ENCODE peak calls at places on chromosomes 7 and 10, in four cellular contexts. X, W, V and I are unnamed samples.

GRCh38 chr7:106957766-106958165 is 86.7 kb upstream of the PRKAR2B start:
- DNase-seq in W (no peak), V (no peak), X (no peak), I (no peak)

GRCh38 chr10:114301177-114301576 is 62.1 kb downstream of the VWA2 start:
- DNase-seq in V (no peak), X (no peak), W (no peak), I (peak; percentile 23)

GRCh38 chr10:97278491-97278989 is 13.9 kb downstream of the ARHGAP19 start:
- DNase-seq in X (peak; percentile 67), W (no peak), V (no peak), I (peak; percentile 43)

GRCh38 chr7:116630932-116631449 is 41.0 kb upstream of the MET start:
- DNase-seq in V (no peak), X (peak; percentile 60), W (no peak), I (peak; percentile 26)

GRCh38 chr10:72248477-72249151 is 25.1 kb upstream of the DDIT4 start:
- DNase-seq in W (peak; percentile 61), X (peak; percentile 68), V (peak; percentile 99), I (no peak)

GRCh38 chr7:39406464-39406863 is 159.7 kb upstream of the YAE1 start:
- DNase-seq in X (peak; percentile 62), V (peak; percentile 8), W (no peak), I (no peak)

GRCh38 chr7:47546171-47546570 is 35.7 kb downstream of the TNS3 start:
- DNase-seq in W (no peak), V (no peak), X (no peak), I (no peak)

GRCh38 chr10:114279886-114280644 is 41.0 kb downstream of the VWA2 start:
- DNase-seq in W (no peak), X (no peak), V (no peak), I (no peak)

GRCh38 chr7:80307251-80307856 is 172.7 kb downstream of the GNAI1 start:
- DNase-seq in X (no peak), V (no peak), W (no peak), I (no peak)

GRCh38 chr7:1331026-1331425 is 98.4 kb downstream of the UNCX start:
- DNase-seq in X (no peak), W (peak; percentile 43), V (no peak), I (no peak)

GRCh38 chr10:19014034-19014433 is 34.6 kb upstream of the MALRD1 start:
- DNase-seq in V (no peak), W (no peak), X (no peak), I (no peak)

GRCh38 chr7:27152816-27153486 is 568 bp upstream of the HOXA3 start:
- DNase-seq in V (no peak), W (peak; percentile 53), X (no peak), I (no peak)

GRCh38 chr10:119268871-119269506 is 61.6 kb downstream of the GRK5 start:
- DNase-seq in W (no peak), X (no peak), V (peak; percentile 78), I (no peak)

GRCh38 chr10:46549171-46550075 is 7.0 kb downstream of the GPRIN2 start:
- DNase-seq in V (no peak), W (peak; percentile 59), X (no peak), I (no peak)

GRCh38 chr7:144787127-144787526 is 48.7 kb downstream of the TPK1 start:
- DNase-seq in X (no peak), V (no peak), W (no peak), I (no peak)

GRCh38 chr7:149771696-149772235 is 1.6 kb downstream of the ZNF467 start:
- DNase-seq in X (peak; percentile 61), W (peak; percentile 92), V (peak; percentile 38), I (peak; percentile 98)

GRCh38 chr10:124299726-124300125 is 119.0 kb downstream of the OAT start:
- DNase-seq in X (no peak), V (no peak), W (no peak), I (no peak)

GRCh38 chr10:60494774-60495173 is 105.1 kb upstream of the ANK3 start:
- DNase-seq in W (no peak), V (no peak), X (no peak), I (no peak)

GRCh38 chr10:48839809-48840679 is 99.6 kb downstream of the LRRC18 start:
- DNase-seq in W (no peak), X (no peak), V (no peak), I (no peak)

GRCh38 chr10:48836605-48837004 is 103.0 kb downstream of the LRRC18 start:
- DNase-seq in W (no peak), V (no peak), X (no peak), I (no peak)

GRCh38 chr10:48842231-48842630 is 97.4 kb downstream of the LRRC18 start:
- DNase-seq in X (no peak), V (no peak), W (no peak), I (no peak)

GRCh38 chr10:48834189-48834965 is 105.3 kb downstream of the LRRC18 start:
- DNase-seq in V (no peak), W (no peak), X (no peak), I (no peak)

GRCh38 chr10:48838830-48839229 is 100.8 kb downstream of the LRRC18 start:
- DNase-seq in W (no peak), X (no peak), V (no peak), I (no peak)
- TF ChIP-seq CHD2 in W (no peak), X (no peak), V (no peak), I (no peak)

DNA sequence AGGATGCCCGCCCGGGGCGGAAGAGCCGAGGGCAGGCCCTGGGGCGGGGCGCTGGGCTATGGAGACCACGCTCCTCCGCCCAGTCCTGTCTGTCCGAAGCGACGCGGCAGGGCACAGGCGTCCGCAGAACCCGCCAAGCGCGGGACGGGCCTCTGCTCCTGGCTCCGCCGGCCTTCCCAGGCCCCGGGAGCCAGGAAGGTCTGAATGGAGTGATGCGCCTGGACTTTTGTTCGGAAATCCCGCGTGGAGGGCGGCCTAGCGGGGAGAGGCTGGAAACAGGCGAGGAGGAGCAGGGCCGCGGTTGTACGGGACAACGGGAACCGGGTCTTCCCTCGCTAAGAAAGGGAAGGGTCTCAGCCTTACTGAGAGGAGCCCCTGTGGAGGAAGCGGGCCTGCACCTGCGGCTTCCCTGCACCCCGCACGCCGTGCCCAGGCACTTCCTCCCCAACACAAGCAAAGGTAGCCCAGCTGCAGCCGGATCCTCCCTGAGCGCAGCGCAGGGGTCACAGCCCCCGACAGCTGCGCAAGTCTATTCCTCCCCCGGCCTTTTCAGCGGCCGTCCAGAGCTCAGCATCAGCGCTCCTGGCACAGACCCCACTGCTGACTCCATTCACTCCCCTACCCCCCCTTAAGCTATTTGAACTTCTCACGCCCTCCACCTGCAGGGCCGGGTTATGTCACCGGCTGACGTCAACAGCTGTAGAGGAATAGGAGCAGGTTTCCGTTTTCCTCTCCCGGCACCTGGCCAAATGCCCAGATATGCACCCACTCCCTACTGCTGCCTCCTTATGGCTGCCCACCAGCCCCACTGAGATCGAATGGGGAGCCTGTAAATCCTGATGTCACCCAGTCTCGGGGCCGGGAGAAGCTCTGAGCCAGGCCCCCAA is 143.2 kb upstream of the RET start:
- DNase-seq in X (no peak), V (no peak), W (peak; percentile 75), I (no peak)
- TF ChIP-seq EZH2 in X (peak; percentile 50), V (no peak), W (peak; percentile 76), I (no peak)

DNA sequence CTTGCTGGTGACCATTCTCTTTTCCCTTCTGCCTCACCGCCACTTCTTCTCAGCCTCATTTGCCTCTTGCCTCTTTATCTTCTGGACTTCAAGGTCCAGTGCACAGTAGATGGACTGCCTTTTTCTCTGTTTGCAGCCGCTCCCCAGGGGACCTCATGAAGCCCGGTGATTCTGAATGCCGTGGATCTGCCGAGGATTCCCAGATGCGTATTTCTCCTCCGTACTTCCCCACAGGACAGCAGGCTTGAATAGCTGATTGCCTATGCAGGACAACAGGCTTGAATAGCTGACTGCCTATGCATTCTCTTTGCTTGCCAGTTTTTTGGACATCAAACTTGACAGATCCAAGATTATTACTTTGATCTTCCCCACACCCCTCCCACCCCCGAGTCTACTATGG is 38.9 kb upstream of the TMEM236 start:
- DNase-seq in W (no peak), X (no peak), V (no peak), I (no peak)
- TF ChIP-seq CHD2 in W (no peak), X (no peak), V (no peak), I (no peak)

DNA sequence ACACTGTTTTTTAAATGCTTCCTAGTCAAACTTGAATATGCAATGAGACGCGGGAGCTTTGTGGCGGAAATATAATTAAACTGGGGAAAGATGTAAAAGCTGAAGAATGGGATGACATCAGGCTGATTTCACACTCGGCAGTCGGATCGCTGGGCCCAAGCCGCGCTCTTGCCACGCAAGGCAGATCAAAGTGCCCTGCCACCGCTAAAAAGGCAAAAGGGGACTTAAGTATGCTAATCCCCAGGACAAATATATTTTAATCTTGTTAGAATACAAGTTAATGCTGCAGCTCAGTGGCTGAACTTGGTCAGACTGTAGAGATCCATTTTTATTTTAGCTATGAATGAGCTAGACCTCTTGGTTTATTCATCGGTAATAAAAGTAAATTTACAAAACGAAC is 13.8 kb downstream of the EN2 start:
- DNase-seq in V (no peak), W (no peak), X (no peak), I (no peak)
- TF ChIP-seq EZH2 in V (no peak), W (peak; percentile 12), X (no peak), I (no peak)

GRCh38 chr7:5425507-5426225 is 2.0 kb upstream of the TNRC18 start:
- DNase-seq in X (peak; percentile 88), V (no peak), W (peak; percentile 80), I (peak; percentile 71)
- TF ChIP-seq CHD2 in X (no peak), V (no peak), W (no peak), I (no peak)

GRCh38 chr7:50304158-50304910 is at the start of gene IKZF1:
- DNase-seq in V (no peak), W (peak; percentile 70), X (no peak), I (peak; percentile 69)

GRCh38 chr7:50304911-50305621 is 550 bp downstream of the IKZF1 start:
- DNase-seq in W (no peak), V (no peak), X (no peak), I (no peak)

GRCh38 chr7:50302486-50303081 is 1.9 kb upstream of the IKZF1 start:
- DNase-seq in W (no peak), V (no peak), X (no peak), I (no peak)

GRCh38 chr7:50303082-50303893 is 1.2 kb upstream of the IKZF1 start:
- DNase-seq in X (no peak), W (peak; percentile 63), V (no peak), I (no peak)

GRCh38 chr7:50303894-50304157 is 690 bp upstream of the IKZF1 start:
- DNase-seq in W (no peak), X (no peak), V (no peak), I (no peak)
- TF ChIP-seq EZH2 in W (no peak), X (no peak), V (no peak), I (no peak)

DNA sequence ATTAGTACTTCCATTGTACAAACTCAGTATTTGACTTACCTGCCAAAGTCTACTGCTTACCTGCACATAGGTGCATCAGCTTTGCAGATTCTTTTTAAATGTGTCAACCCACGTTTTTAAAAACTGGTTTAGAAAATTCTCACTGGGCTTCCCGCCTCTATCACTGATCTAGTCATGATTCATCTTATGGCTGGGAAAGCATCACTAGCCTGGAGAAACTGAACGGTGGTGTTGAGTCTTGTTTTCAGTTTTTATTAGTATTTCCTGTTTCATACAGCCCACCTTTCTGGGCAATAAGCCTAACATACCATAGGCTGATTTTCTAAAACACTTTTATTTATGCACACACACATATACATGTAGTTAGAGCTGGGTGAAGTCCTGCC is 19.7 kb downstream of the DOCK1 start:
- DNase-seq in W (no peak), V (no peak), X (no peak), I (no peak)
- TF ChIP-seq CHD2 in W (no peak), V (no peak), X (no peak), I (no peak)

DNA sequence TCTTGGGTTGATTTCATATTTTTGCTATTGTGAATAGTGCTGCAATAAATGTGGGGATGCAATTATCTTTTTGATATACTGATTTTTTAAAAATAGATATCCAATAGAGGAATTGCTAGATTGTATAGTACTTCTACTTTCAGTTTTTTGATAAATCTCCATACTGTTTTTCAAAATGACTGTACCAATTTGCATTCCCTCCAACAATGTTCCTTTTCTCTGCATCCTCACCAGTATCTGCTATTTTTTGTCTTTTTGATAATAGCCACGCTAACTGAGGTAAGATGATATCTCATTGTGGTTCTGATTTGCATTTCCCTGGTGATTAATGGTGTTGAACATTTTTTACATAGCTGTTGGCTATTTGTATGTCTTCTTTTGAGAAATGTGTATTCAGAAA is 217.7 kb upstream of the MTPN start:
- DNase-seq in X (no peak), W (no peak), V (no peak), I (no peak)
- TF ChIP-seq EZH2 in X (no peak), W (no peak), V (no peak), I (no peak)